ENCODE peak calls at places on chromosome 20, in four cellular contexts. F, H, I and O are unnamed samples.

GRCh38 chr20:15375836-15376235 is 1038.4 kb upstream of the FLRT3 start:
- DNase-seq in F (no peak), H (no peak), I (no peak), O (no peak)

GRCh38 chr20:61186771-61187170 is 65.3 kb upstream of the CDH4 start:
- DNase-seq in F (peak; percentile 45), H (no peak), I (no peak), O (no peak)

GRCh38 chr20:12394786-12395185 is 477.1 kb downstream of the BTBD3 start:
- DNase-seq in F (no peak), H (no peak), I (no peak), O (no peak)

GRCh38 chr20:47318596-47319516 is 37.6 kb downstream of the ZMYND8 start:
- DNase-seq in F (peak; percentile 55), H (peak; percentile 73), I (no peak), O (no peak)

GRCh38 chr20:48623906-48624265 is 203.9 kb downstream of the PREX1 start:
- DNase-seq in F (no peak), H (no peak), I (no peak), O (no peak)

GRCh38 chr20:19964289-19965263 is 52.6 kb upstream of the NAA20 start:
- DNase-seq in F (peak; percentile 90), H (no peak), I (no peak), O (no peak)

GRCh38 chr20:57633945-57634491 is 13.8 kb upstream of the ZBP1 start:
- DNase-seq in F (no peak), H (no peak), I (no peak), O (no peak)

GRCh38 chr20:36308318-36308710 is 2.2 kb downstream of the DLGAP4 start:
- DNase-seq in F (no peak), H (no peak), I (no peak), O (no peak)

GRCh38 chr20:62487125-62487524 is 11.3 kb upstream of the GATA5 start:
- DNase-seq in F (no peak), H (no peak), I (no peak), O (no peak)

GRCh38 chr20:297098-297924 is at the start of gene ZCCHC3:
- DNase-seq in F (peak; percentile 74), H (peak; percentile 75), I (peak; percentile 95), O (peak; percentile 91)

GRCh38 chr20:43736588-43737091 is 9.8 kb upstream of the GTSF1L start:
- DNase-seq in F (no peak), H (no peak), I (peak; percentile 85), O (peak; percentile 73)

GRCh38 chr20:63248835-63249591 is 5.2 kb downstream of the NKAIN4 start:
- DNase-seq in F (no peak), H (no peak), I (no peak), O (no peak)

GRCh38 chr20:46715292-46715756 is 5.9 kb downstream of the SLC2A10 start:
- DNase-seq in F (no peak), H (peak; percentile 58), I (no peak), O (no peak)

GRCh38 chr20:64224344-64225165 is 31.0 kb upstream of the PCMTD2 start:
- DNase-seq in F (peak; percentile 87), H (no peak), I (no peak), O (no peak)

GRCh38 chr20:18692453-18692852 is 104.6 kb downstream of the DTD1 start:
- DNase-seq in F (no peak), H (no peak), I (no peak), O (no peak)

GRCh38 chr20:61307686-61308085 is 55.6 kb downstream of the CDH4 start:
- DNase-seq in F (no peak), H (no peak), I (no peak), O (no peak)

GRCh38 chr20:45469336-45470261 is at the start of gene WFDC2:
- DNase-seq in F (no peak), H (no peak), I (no peak), O (no peak)

GRCh38 chr20:61953037-61953788 is 112.5 kb downstream of the TAF4 start:
- DNase-seq in F (no peak), H (no peak), I (no peak), O (no peak)

GRCh38 chr20:57387945-57388351 is 3.2 kb upstream of the RBM38 start:
- DNase-seq in F (no peak), H (no peak), I (no peak), O (no peak)

GRCh38 chr20:48669946-48670630 is 157.7 kb downstream of the PREX1 start:
- DNase-seq in F (no peak), H (no peak), I (no peak), O (no peak)

GRCh38 chr20:46268131-46268611 is 40.1 kb downstream of the CDH22 start:
- DNase-seq in F (no peak), H (no peak), I (no peak), O (no peak)

GRCh38 chr20:34515484-34516037 is 661 bp upstream of the DYNLRB1 start:
- DNase-seq in F (no peak), H (no peak), I (peak; percentile 84), O (peak; percentile 82)

GRCh38 chr20:34215711-34216381 is 25.4 kb upstream of the ASIP start:
- DNase-seq in F (peak; percentile 51), H (peak; percentile 52), I (peak; percentile 29), O (peak; percentile 43)

GRCh38 chr20:23198815-23199214 is 112.7 kb upstream of the CD93 start:
- DNase-seq in F (no peak), H (no peak), I (no peak), O (no peak)

GRCh38 chr20:35467339-35468224 is 12.2 kb downstream of the CEP250 start:
- DNase-seq in F (peak; percentile 2), H (no peak), I (no peak), O (no peak)

GRCh38 chr20:3749689-3750639 is 17.5 kb downstream of the HSPA12B start:
- DNase-seq in F (no peak), H (no peak), I (peak; percentile 77), O (peak; percentile 72)

GRCh38 chr20:62977613-62978558 is 25.4 kb downstream of the SLC17A9 start:
- DNase-seq in F (no peak), H (no peak), I (peak; percentile 89), O (peak; percentile 86)

GRCh38 chr20:54122189-54122588 is 51.6 kb downstream of the CYP24A1 start:
- DNase-seq in F (no peak), H (no peak), I (no peak), O (no peak)

GRCh38 chr20:47099749-47100515 is 205.3 kb downstream of the EYA2 start:
- DNase-seq in F (no peak), H (no peak), I (no peak), O (no peak)

GRCh38 chr20:9298906-9299305 is 215.5 kb upstream of the LAMP5 start:
- DNase-seq in F (no peak), H (no peak), I (no peak), O (no peak)

GRCh38 chr20:34538671-34539123 is 19.8 kb upstream of the MAP1LC3A start:
- DNase-seq in F (peak; percentile 43), H (no peak), I (peak; percentile 66), O (peak; percentile 71)

DNA sequence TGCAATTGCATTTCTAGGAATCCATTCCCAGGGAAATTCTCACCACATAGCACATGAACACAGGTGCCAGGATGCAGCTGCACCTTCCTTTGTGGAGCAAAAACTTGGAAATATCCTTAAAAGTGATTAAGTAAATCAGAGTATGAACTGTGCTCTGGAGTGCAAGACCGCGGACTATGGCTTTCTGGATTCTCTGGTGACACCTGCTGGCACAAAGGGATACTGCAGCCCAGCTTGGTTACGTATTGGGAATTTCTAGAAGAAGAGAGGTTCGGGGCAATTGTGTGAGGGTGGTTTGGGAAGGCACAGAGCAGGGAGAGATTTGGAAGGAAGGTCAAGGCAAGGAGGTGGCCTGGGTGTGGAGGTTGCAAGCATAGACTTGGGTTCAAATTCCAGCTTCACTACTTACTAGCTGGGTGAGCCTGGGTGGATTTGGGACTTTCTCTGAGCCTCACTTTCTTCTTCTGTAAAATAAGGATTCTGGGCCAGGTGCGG is 15.9 kb upstream of the PEDS1 start:
- DNase-seq in F (peak; percentile 86), H (peak; percentile 87), I (peak; percentile 76), O (peak; percentile 68)
- TF ChIP-seq CTCF in F (peak; percentile 99), H (peak; percentile 85), I (peak; percentile 89), O (peak; percentile 86)

DNA sequence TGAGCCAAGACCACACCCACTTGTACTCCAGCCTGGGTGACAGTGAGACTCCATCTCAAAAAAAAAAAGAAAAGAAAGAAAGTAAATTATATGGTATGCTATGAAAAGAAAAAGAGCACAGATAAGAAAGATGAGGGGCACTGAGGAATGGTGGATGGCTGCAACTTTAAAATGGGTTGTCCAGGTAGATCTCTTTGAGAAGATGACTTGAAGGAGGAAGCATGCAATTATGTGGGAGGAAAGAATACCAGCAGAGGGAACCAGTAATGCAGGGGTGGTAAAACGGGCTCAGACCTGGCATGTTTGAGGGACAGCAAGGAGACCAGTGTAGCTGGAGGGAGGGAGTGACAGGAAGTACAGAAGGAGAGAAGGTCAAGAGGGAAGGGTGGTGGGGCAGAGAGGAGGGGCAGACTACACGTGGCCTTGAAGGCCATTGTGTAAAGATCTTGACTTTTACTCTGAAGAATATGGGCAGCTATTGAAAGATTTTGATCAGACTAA is 22.3 kb downstream of the LINC00237 start:
- DNase-seq in F (no peak), H (no peak), I (no peak), O (no peak)
- TF ChIP-seq CTCF in F (no peak), H (no peak), I (no peak), O (no peak)

DNA sequence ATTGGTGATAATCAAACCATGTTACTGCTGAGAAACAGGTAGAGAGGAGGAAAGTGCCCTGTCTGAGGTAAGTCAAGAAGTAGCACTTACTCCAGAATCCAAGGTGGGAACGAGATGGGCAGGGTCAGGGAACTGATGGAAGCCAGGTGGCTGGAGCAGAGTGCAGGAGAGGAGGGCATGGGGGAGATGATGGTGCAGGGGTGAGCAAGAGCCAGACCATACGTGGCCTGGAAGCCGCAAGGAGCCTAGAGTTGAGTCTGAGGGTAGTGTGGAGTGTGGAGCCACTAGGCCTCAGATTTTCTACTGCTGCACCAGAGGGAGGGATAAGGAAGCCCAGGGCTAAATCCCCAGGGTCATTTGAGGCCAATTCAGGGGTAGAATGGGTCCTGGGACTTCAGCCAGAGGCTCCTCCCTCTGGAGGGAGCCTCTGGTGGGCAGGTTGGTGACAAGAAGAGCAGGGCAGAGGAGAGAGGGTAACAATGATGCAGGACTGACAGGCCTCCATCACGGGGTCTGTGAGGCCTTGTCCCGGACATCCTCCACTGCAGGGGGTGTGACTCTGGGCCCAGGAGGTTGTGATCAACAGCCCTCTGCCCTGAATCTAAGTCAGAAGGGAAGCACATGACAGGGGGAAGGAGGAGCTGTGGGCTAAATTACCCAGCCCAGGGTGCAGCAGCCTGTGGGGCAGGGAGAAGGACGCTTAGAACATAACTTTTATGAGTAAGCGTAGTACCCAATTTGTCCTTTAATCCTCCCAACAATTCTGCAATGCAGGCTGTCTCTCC is 28.7 kb downstream of the COX4I2 start:
- DNase-seq in F (no peak), H (no peak), I (no peak), O (no peak)
- TF ChIP-seq CTCF in F (no peak), H (no peak), I (no peak), O (no peak)

GRCh38 chr20:59402697-59403096 is 102.3 kb downstream of the EDN3 start:
- DNase-seq in F (no peak), H (no peak), I (no peak), O (no peak)
- TF ChIP-seq CTCF in F (no peak), H (no peak), I (no peak), O (no peak)